ENCODE peak calls at places on chromosomes 3 and 15, in four cellular contexts. F, C, S and M are unnamed samples.

GRCh38 chr3:176479291-176479690 is 718.0 kb downstream of the TBL1XR1 start:
- DNase-seq in F (no peak), C (no peak), S (no peak), M (no peak)

GRCh38 chr3:156781310-156782230 is 44.6 kb upstream of the LEKR1 start:
- DNase-seq in F (no peak), C (no peak), S (no peak), M (peak; percentile 20)

GRCh38 chr3:167166012-167166411 is 214.1 kb downstream of the ZBBX start:
- DNase-seq in F (no peak), C (no peak), S (no peak), M (peak; percentile 68)

GRCh38 chr3:136385457-136385856 is 135.3 kb downstream of the PCCB start:
- DNase-seq in F (no peak), C (no peak), S (peak; percentile 26), M (no peak)

GRCh38 chr15:65082303-65082958 is 5.9 kb downstream of the KBTBD13 start:
- DNase-seq in F (no peak), C (no peak), S (no peak), M (no peak)

GRCh38 chr3:23748398-23749110 is 57.2 kb upstream of the UBE2E1 start:
- DNase-seq in F (peak; percentile 37), C (no peak), S (no peak), M (no peak)

GRCh38 chr3:30286007-30286669 is 320.3 kb upstream of the TGFBR2 start:
- DNase-seq in F (peak; percentile 76), C (no peak), S (no peak), M (peak; percentile 94)

GRCh38 chr3:196399485-196399945 is 32.7 kb downstream of the UBXN7 start:
- DNase-seq in F (peak; percentile 12), C (no peak), S (no peak), M (peak; percentile 78)

GRCh38 chr3:149586871-149587270 is 71.0 kb downstream of the WWTR1 start:
- DNase-seq in F (no peak), C (no peak), S (no peak), M (peak; percentile 88)

GRCh38 chr3:29438580-29438979 is 157.7 kb downstream of the RBMS3 start:
- DNase-seq in F (no peak), C (no peak), S (no peak), M (no peak)

GRCh38 chr3:186254676-186255665 is 107.1 kb downstream of the DGKG start:
- DNase-seq in F (no peak), C (no peak), S (peak; percentile 68), M (no peak)

GRCh38 chr3:66115858-66116654 is 77.3 kb upstream of the MAGI1 start:
- DNase-seq in F (peak; percentile 91), C (no peak), S (no peak), M (peak; percentile 95)

GRCh38 chr3:13880811-13881156 is 913 bp upstream of the WNT7A start:
- DNase-seq in F (no peak), C (no peak), S (no peak), M (no peak)

GRCh38 chr3:184174646-184175492 is at the start of gene AP2M1:
- DNase-seq in F (peak; percentile 96), C (peak; percentile 91), S (peak; percentile 98), M (peak; percentile 90)

GRCh38 chr15:25710184-25710583 is 152.9 kb downstream of the ATP10A start:
- DNase-seq in F (no peak), C (no peak), S (peak; percentile 53), M (no peak)

GRCh38 chr3:15367059-15367458 is 34.7 kb upstream of the SH3BP5 start:
- DNase-seq in F (no peak), C (no peak), S (no peak), M (no peak)

GRCh38 chr3:172127929-172128580 is 88.7 kb downstream of the FNDC3B start:
- DNase-seq in F (no peak), C (no peak), S (no peak), M (no peak)

GRCh38 chr15:20272422-20273184 is 269.0 kb downstream of the GOLGA6L6 start:
- DNase-seq in F (no peak), C (no peak), S (no peak), M (no peak)

GRCh38 chr3:153330891-153331290 is 168.9 kb downstream of the RAP2B start:
- DNase-seq in F (no peak), C (no peak), S (no peak), M (no peak)